ENCODE peak calls at places on chromosomes 2 and 18, in seven cellular contexts. X, Z, Y, I, R, C and G are unnamed samples.

GRCh38 chr2:17164550-17164949 is 353.7 kb downstream of the RAD51AP2 start:
- DNase-seq in X (no peak), Z (no peak), Y (no peak), I (no peak), R (no peak), C (no peak), G (no peak)

GRCh38 chr2:128323501-128323931 is 4.8 kb upstream of the HS6ST1 start:
- DNase-seq in X (no peak), Z (no peak), Y (no peak), I (no peak), R (no peak), C (no peak), G (no peak)

GRCh38 chr18:76558881-76559667 is 64.0 kb upstream of the ZNF516 start:
- DNase-seq in X (no peak), Z (no peak), Y (peak), I (no peak), R (no peak), C (no peak), G (no peak)

GRCh38 chr18:3046216-3046808 is 33.4 kb upstream of the LPIN2 start:
- DNase-seq in X (no peak), Z (no peak), Y (no peak), I (no peak), R (no peak), C (no peak), G (no peak)

GRCh38 chr18:2112435-2113045 is 458.8 kb downstream of the METTL4 start:
- DNase-seq in X (no peak), Z (no peak), Y (no peak), I (no peak), R (no peak), C (no peak), G (no peak)

GRCh38 chr2:26652361-26653041 is 11.3 kb upstream of the CIB4 start:
- DNase-seq in X (no peak), Z (peak), Y (no peak), I (no peak), R (peak), C (no peak), G (no peak)

GRCh38 chr18:7980136-7980535 is 413.0 kb downstream of the PTPRM start:
- DNase-seq in X (peak), Z (no peak), Y (peak), I (peak), R (no peak), C (no peak), G (no peak)

GRCh38 chr2:233209117-233209977 is 42.1 kb upstream of the ATG16L1 start:
- DNase-seq in X (no peak), Z (peak), Y (peak), I (peak), R (peak), C (no peak), G (no peak)

GRCh38 chr18:11842562-11842961 is 8.7 kb upstream of the CHMP1B start:
- DNase-seq in X (no peak), Z (no peak), Y (no peak), I (no peak), R (no peak), C (no peak), G (no peak)

GRCh38 chr2:105404736-105405135 is 5.9 kb upstream of the FHL2 start:
- DNase-seq in X (no peak), Z (no peak), Y (no peak), I (no peak), R (no peak), C (no peak), G (no peak)

GRCh38 chr18:4636957-4637356 is 181.8 kb upstream of the DLGAP1 start:
- DNase-seq in X (no peak), Z (no peak), Y (no peak), I (no peak), R (no peak), C (no peak), G (no peak)

GRCh38 chr2:63053889-63054725 is 3.5 kb downstream of the OTX1 start:
- DNase-seq in X (peak), Z (no peak), Y (no peak), I (no peak), R (peak), C (no peak), G (no peak)

GRCh38 chr2:60260646-60261296 is 292.7 kb downstream of the BCL11A start:
- DNase-seq in X (no peak), Z (no peak), Y (peak), I (no peak), R (no peak), C (no peak), G (peak)

GRCh38 chr2:33195891-33196290 is 249.1 kb downstream of the LTBP1 start:
- DNase-seq in X (no peak), Z (no peak), Y (no peak), I (no peak), R (no peak), C (no peak), G (no peak)

GRCh38 chr2:8546319-8547283 is 135.3 kb upstream of the ID2 start:
- DNase-seq in X (no peak), Z (no peak), Y (no peak), I (no peak), R (no peak), C (no peak), G (no peak)

GRCh38 chr2:88765154-88765948 is 73.9 kb downstream of the RPIA start:
- DNase-seq in X (peak), Z (no peak), Y (no peak), I (no peak), R (peak), C (no peak), G (no peak)

DNA sequence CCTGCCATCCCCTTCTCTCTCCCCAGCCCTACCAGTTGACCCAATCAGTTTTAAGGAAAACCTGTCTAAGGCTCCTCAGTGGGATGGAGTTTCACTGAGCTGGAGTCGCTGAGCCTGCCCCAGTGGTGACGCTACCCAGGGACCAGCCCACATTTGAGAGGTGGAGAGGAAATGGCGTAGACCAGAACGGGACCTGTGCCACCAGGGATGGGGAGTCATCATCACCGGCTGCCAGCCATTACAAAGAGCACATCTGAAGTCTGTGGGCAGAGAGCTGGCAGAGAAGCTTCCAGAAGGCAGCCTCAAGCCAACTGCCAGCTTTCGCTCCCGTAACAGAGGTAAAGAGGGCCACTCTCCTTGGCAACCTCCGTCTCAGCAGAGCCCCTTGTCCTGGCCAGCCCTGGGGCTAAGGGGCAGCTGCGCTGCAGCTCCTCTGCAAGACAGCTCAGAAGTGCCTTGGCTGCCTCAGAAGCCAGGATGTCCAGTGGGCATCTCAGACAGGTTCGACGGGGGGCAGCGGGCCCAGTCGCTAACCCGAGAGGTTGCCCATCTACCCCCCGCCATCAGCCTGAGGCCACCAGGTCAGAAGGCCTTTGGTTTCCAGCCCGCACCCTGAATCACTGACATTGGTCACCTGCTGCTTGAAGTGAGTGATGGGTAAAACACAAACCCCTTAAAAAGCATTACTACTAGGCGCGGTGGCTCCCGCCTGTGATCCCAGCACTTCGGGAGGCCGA is 15.4 kb downstream of the SDC1 start:
- DNase-seq in X (no peak), Z (no peak), Y (no peak), I (no peak), R (no peak), C (no peak), G (no peak)
- TF ChIP-seq JUND in X (no peak), Z (no peak), Y (no peak), I (no peak), R (no peak), C (no peak), G (no peak)

DNA sequence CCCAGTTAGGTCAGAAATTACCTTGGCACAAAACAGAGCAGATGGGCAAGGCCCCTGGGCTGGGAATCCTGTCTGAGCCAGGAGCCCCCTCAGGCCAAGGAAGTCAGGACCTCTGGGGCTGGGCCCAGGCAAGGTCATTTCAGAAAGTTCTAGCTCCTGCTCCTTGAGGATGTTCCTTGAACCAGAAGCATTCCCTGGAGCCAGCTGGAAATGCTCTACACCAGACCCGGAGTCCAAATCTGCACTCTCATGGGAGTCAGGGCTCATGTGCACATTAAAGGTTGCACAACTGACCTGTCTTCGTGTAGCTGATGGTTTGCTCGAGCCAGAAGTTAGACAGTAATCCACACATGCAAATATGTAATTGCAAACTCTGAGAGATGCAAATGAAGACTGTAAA is 18.0 kb downstream of the PARD6G start:
- DNase-seq in X (peak), Z (no peak), Y (no peak), I (no peak), R (no peak), C (no peak), G (no peak)
- TF ChIP-seq JUND in X (no peak), Z (no peak), Y (no peak), I (no peak), R (no peak), C (no peak), G (no peak)

GRCh38 chr2:204202253-204202652 is 265.7 kb downstream of the ICOS start:
- DNase-seq in X (no peak), Z (no peak), Y (no peak), I (no peak), R (no peak), C (no peak), G (no peak)

GRCh38 chr2:204203704-204204103 is 267.1 kb downstream of the ICOS start:
- DNase-seq in X (no peak), Z (no peak), Y (no peak), I (no peak), R (no peak), C (no peak), G (no peak)

GRCh38 chr2:204195498-204195897 is 258.9 kb downstream of the ICOS start:
- DNase-seq in X (no peak), Z (no peak), Y (no peak), I (no peak), R (peak), C (no peak), G (no peak)

GRCh38 chr2:204197601-204198000 is 261.0 kb downstream of the ICOS start:
- DNase-seq in X (no peak), Z (no peak), Y (no peak), I (no peak), R (no peak), C (no peak), G (no peak)

GRCh38 chr2:204199357-204199756 is 262.8 kb downstream of the ICOS start:
- DNase-seq in X (no peak), Z (no peak), Y (no peak), I (no peak), R (no peak), C (no peak), G (no peak)
- TF ChIP-seq JUND in X (no peak), Z (no peak), Y (no peak), I (no peak), R (no peak), C (no peak), G (no peak)

DNA sequence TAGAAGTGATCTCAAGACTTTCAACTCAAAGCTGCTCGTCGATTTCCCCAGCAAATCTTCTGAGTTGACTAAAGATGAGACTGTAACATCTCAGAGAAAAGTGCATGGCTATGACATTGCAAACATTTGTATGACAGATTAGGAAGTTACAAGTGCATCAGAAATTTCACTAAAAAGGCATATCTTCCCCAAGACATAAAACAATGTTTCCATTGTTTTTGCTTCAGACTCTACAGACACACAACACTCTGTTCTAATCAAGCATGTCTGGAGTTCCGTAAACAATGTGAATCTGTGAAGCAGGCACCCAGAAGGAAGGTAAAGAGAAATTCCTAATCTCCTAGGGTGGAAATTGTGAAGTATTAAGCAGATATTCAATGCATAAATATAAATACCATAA is 144.6 kb upstream of the LYPD1 start:
- DNase-seq in X (no peak), Z (no peak), Y (no peak), I (no peak), R (no peak), C (no peak), G (no peak)
- TF ChIP-seq JUND in X (no peak), Z (no peak), Y (no peak), I (no peak), R (no peak), C (no peak), G (no peak)

GRCh38 chr18:32381761-32382160 is 88.9 kb downstream of the GAREM1 start:
- DNase-seq in X (no peak), Z (no peak), Y (no peak), I (no peak), R (no peak), C (no peak), G (no peak)

GRCh38 chr18:32383040-32383819 is 87.5 kb downstream of the GAREM1 start:
- DNase-seq in X (no peak), Z (no peak), Y (peak), I (peak), R (no peak), C (no peak), G (no peak)

GRCh38 chr18:32380559-32380958 is 90.1 kb downstream of the GAREM1 start:
- DNase-seq in X (no peak), Z (no peak), Y (no peak), I (no peak), R (no peak), C (no peak), G (no peak)

GRCh38 chr18:32379891-32380290 is 90.8 kb downstream of the GAREM1 start:
- DNase-seq in X (no peak), Z (no peak), Y (no peak), I (no peak), R (no peak), C (no peak), G (no peak)

DNA sequence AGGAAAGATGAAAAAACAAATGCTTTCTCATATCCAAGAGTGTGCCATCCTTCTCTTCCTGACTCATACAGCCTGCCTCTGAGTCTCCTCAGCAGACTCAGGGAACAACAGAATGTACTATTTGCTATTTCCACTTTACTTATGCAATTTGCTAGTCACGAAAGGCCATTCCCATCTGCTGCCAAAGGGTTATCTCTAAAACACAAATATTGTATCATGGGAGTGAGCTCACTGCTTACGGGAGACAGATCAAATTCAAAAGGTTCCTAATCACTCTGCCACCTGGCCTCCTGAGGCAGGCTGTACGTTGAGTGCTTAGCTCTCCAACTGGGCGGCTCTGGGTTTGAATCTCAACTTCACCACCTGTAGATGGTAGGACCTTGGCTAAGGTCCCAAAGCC is 92.0 kb downstream of the GAREM1 start:
- DNase-seq in X (no peak), Z (no peak), Y (no peak), I (peak), R (no peak), C (no peak), G (no peak)
- TF ChIP-seq JUND in X (no peak), Z (no peak), Y (no peak), I (no peak), R (no peak), C (no peak), G (no peak)

DNA sequence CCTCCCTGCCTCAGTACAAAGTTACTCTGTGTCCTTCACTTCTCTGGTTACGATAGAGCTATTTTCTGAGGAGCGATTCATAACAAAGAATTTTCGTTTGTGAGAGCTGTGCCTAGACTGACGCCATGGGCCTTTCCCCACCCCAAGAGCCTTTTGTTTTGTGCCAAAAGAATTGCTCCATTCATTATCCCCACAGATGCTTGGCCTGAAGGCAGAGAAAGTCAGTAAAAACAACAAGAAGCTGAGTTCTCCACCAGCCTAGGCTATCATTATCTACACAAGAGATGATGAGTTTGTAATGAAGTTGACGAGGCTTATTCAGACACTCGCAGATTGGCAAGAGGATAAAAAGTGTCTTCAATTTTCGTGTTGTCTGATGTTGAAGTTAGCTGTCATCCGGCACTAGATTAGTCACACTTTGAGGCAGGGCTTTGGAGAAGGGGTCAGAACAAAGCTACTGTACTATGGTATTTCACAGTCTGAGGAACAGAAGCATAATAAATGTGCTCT is 278.3 kb upstream of the FIGN start:
- DNase-seq in X (no peak), Z (no peak), Y (no peak), I (no peak), R (no peak), C (no peak), G (no peak)
- TF ChIP-seq JUND in X (no peak), Z (no peak), Y (no peak), I (no peak), R (no peak), C (no peak), G (no peak)

GRCh38 chr18:46332956-46333355 is 228.8 kb downstream of the HAUS1 start:
- DNase-seq in X (peak), Z (no peak), Y (no peak), I (no peak), R (peak), C (no peak), G (no peak)

GRCh38 chr18:46335551-46336059 is 231.4 kb downstream of the HAUS1 start:
- DNase-seq in X (peak), Z (no peak), Y (no peak), I (no peak), R (peak), C (no peak), G (no peak)

GRCh38 chr18:46334200-46334553 is 230.0 kb downstream of the HAUS1 start:
- DNase-seq in X (no peak), Z (no peak), Y (no peak), I (no peak), R (no peak), C (no peak), G (no peak)

GRCh38 chr18:46332286-46332801 is 228.2 kb downstream of the HAUS1 start:
- DNase-seq in X (no peak), Z (no peak), Y (no peak), I (no peak), R (no peak), C (no peak), G (no peak)

GRCh38 chr18:46333371-46334199 is 229.4 kb downstream of the HAUS1 start:
- DNase-seq in X (peak), Z (peak), Y (peak), I (no peak), R (peak), C (no peak), G (peak)
- TF ChIP-seq JUND in X (no peak), Z (no peak), Y (no peak), I (no peak), R (no peak), C (no peak), G (no peak)

GRCh38 chr2:97764559-97765263 is 51.3 kb downstream of the ZAP70 start:
- DNase-seq in X (no peak), Z (no peak), Y (no peak), I (no peak), R (no peak), C (no peak), G (peak)

GRCh38 chr2:97763176-97763845 is 49.9 kb downstream of the ZAP70 start:
- DNase-seq in X (no peak), Z (no peak), Y (no peak), I (no peak), R (no peak), C (no peak), G (no peak)

GRCh38 chr2:97765933-97766332 is 52.6 kb downstream of the ZAP70 start:
- DNase-seq in X (no peak), Z (no peak), Y (no peak), I (no peak), R (no peak), C (no peak), G (no peak)

GRCh38 chr2:97769308-97769707 is 55.9 kb downstream of the ZAP70 start:
- DNase-seq in X (no peak), Z (no peak), Y (no peak), I (no peak), R (no peak), C (no peak), G (no peak)

GRCh38 chr2:97766567-97766966 is 53.2 kb downstream of the ZAP70 start:
- DNase-seq in X (no peak), Z (no peak), Y (no peak), I (no peak), R (no peak), C (no peak), G (no peak)
- TF ChIP-seq JUND in X (no peak), Z (no peak), Y (no peak), I (no peak), R (no peak), C (no peak), G (no peak)